ENCODE peak calls at places on chromosomes 5 and 9, in five cellular contexts. Q, U, W, D and N are unnamed samples.

GRCh38 chr9:127583605-127584053 is 28.4 kb upstream of the STXBP1 start:
- DNase-seq in Q (no peak), U (no peak), W (no peak), D (no peak), N (no peak)

GRCh38 chr9:128684325-128685021 is 4.5 kb upstream of the SET start:
- DNase-seq in Q (peak), U (no peak), W (peak), D (peak), N (peak)

GRCh38 chr5:2700876-2701275 is 50.6 kb downstream of the IRX2 start:
- DNase-seq in Q (no peak), U (no peak), W (no peak), D (no peak), N (no peak)

GRCh38 chr5:150589791-150590601 is 50.5 kb upstream of the SYNPO start:
- DNase-seq in Q (peak), U (no peak), W (peak), D (peak), N (no peak)

GRCh38 chr5:1009359-1010180 is 968 bp downstream of the NKD2 start:
- DNase-seq in Q (peak), U (no peak), W (no peak), D (no peak), N (no peak)

GRCh38 chr9:104860280-104860679 is 67.7 kb downstream of the ABCA1 start:
- DNase-seq in Q (no peak), U (no peak), W (no peak), D (no peak), N (no peak)

GRCh38 chr5:40046792-40047191 is 622.0 kb upstream of the DAB2 start:
- DNase-seq in Q (no peak), U (no peak), W (no peak), D (no peak), N (no peak)

GRCh38 chr5:61280766-61281427 is 51.2 kb upstream of the ZSWIM6 start:
- DNase-seq in Q (peak), U (no peak), W (peak), D (no peak), N (no peak)

GRCh38 chr5:108876451-108876850 is 128.8 kb downstream of the FER start:
- DNase-seq in Q (no peak), U (no peak), W (no peak), D (no peak), N (no peak)

GRCh38 chr5:158637039-158637438 is 462.7 kb downstream of the EBF1 start:
- DNase-seq in Q (no peak), U (no peak), W (no peak), D (no peak), N (no peak)

GRCh38 chr9:104494808-104495207 is 9.3 kb upstream of the OR13F1 start:
- DNase-seq in Q (no peak), U (no peak), W (no peak), D (no peak), N (no peak)

GRCh38 chr9:85742630-85742928 is 825 bp upstream of the AGTPBP1 start:
- DNase-seq in Q (no peak), U (no peak), W (no peak), D (no peak), N (no peak)

GRCh38 chr5:82297711-82298110 is 19.6 kb upstream of the RPS23 start:
- DNase-seq in Q (no peak), U (no peak), W (no peak), D (no peak), N (no peak)

GRCh38 chr5:89315194-89315593 is 432.2 kb upstream of the MEF2C start:
- DNase-seq in Q (peak), U (no peak), W (no peak), D (no peak), N (no peak)

GRCh38 chr9:846852-847251 is 5.4 kb downstream of the DMRT1 start:
- DNase-seq in Q (no peak), U (no peak), W (no peak), D (peak), N (no peak)

GRCh38 chr9:34989946-34990635 is 546 bp downstream of the DNAJB5 start:
- DNase-seq in Q (peak), U (peak), W (peak), D (peak), N (no peak)

GRCh38 chr9:92964607-92964975 is 17.3 kb downstream of the FGD3 start:
- DNase-seq in Q (no peak), U (no peak), W (no peak), D (no peak), N (no peak)

GRCh38 chr9:128081052-128081451 is 13.0 kb downstream of the SLC25A25 start:
- DNase-seq in Q (no peak), U (no peak), W (no peak), D (no peak), N (no peak)

GRCh38 chr9:98317134-98317857 is 61.8 kb upstream of the TBC1D2 start:
- DNase-seq in Q (no peak), U (no peak), W (peak), D (no peak), N (no peak)

GRCh38 chr5:175797521-175798038 is 73.8 kb upstream of the CPLX2 start:
- DNase-seq in Q (peak), U (no peak), W (peak), D (peak), N (no peak)

GRCh38 chr5:179060116-179061008 is at the start of gene ZNF354C:
- DNase-seq in Q (peak), U (peak), W (peak), D (peak), N (peak)

GRCh38 chr9:128689293-128689770 is 310 bp downstream of the SET start:
- DNase-seq in Q (peak), U (no peak), W (peak), D (no peak), N (no peak)

GRCh38 chr5:73619606-73620334 is 6.2 kb upstream of the ARHGEF28 start:
- DNase-seq in Q (no peak), U (no peak), W (no peak), D (no peak), N (no peak)

GRCh38 chr5:171954721-171955120 is 51.7 kb downstream of the FBXW11 start:
- DNase-seq in Q (no peak), U (no peak), W (no peak), D (no peak), N (no peak)

GRCh38 chr5:518721-519120 is 5.5 kb downstream of the SLC9A3 start:
- DNase-seq in Q (no peak), U (no peak), W (no peak), D (no peak), N (no peak)

GRCh38 chr9:100714372-100715099 is 136.7 kb downstream of the CAVIN4 start:
- DNase-seq in Q (peak), U (peak), W (peak), D (peak), N (peak)

GRCh38 chr9:35172878-35173277 is 11.1 kb downstream of the UNC13B start:
- DNase-seq in Q (no peak), U (no peak), W (no peak), D (no peak), N (no peak)

GRCh38 chr9:135137398-135137832 is 49.9 kb downstream of the OLFM1 start:
- DNase-seq in Q (peak), U (no peak), W (peak), D (no peak), N (no peak)

GRCh38 chr5:19927919-19928318 is 60.1 kb downstream of the CDH18 start:
- DNase-seq in Q (no peak), U (no peak), W (no peak), D (no peak), N (no peak)

GRCh38 chr9:82454509-82455190 is 466.1 kb downstream of the SPATA31D1 start:
- DNase-seq in Q (no peak), U (no peak), W (no peak), D (no peak), N (no peak)